ENCODE peak calls at places on chromosomes 5 and 9, in four cellular contexts. D, K, G and P are unnamed samples.

GRCh38 chr9:72322678-72323077 is 42.3 kb downstream of the ZFAND5 start:
- DNase-seq in D (no peak), K (no peak), G (no peak), P (no peak)

GRCh38 chr5:148781771-148782170 is 44.6 kb upstream of the ADRB2 start:
- DNase-seq in D (no peak), K (no peak), G (no peak), P (no peak)

GRCh38 chr9:104826109-104826775 is 62.3 kb downstream of the NIPSNAP3B start:
- DNase-seq in D (no peak), K (no peak), G (no peak), P (no peak)

GRCh38 chr9:108746864-108747263 is 108.9 kb downstream of the ACTL7B start:
- DNase-seq in D (no peak), K (no peak), G (peak), P (peak)

GRCh38 chr9:108142504-108143201 is 653.1 kb upstream of the KLF4 start:
- DNase-seq in D (peak), K (peak), G (peak), P (peak)

GRCh38 chr5:132321109-132321721 is 27.0 kb downstream of the SLC22A4 start:
- DNase-seq in D (no peak), K (no peak), G (no peak), P (no peak)

GRCh38 chr5:102959055-102959454 is 160.9 kb downstream of the GIN1 start:
- DNase-seq in D (no peak), K (no peak), G (peak), P (peak)

GRCh38 chr5:93497101-93497500 is 83.9 kb downstream of the NR2F1-AS1 start:
- DNase-seq in D (no peak), K (no peak), G (peak), P (peak)

GRCh38 chr9:128026255-128027165 is 40.6 kb downstream of the NAIF1 start:
- DNase-seq in D (no peak), K (no peak), G (no peak), P (peak)

GRCh38 chr5:30392897-30393296 is 800.6 kb upstream of the CDH6 start:
- DNase-seq in D (no peak), K (no peak), G (no peak), P (no peak)

GRCh38 chr5:125766706-125767105 is 656.5 kb upstream of the GRAMD2B start:
- DNase-seq in D (no peak), K (no peak), G (no peak), P (no peak)

GRCh38 chr5:76522103-76522942 is 100.9 kb downstream of the F2RL2 start:
- DNase-seq in D (no peak), K (no peak), G (peak), P (no peak)

GRCh38 chr9:112249277-112249676 is 74.2 kb upstream of the SUSD1 start:
- DNase-seq in D (no peak), K (no peak), G (peak), P (peak)

GRCh38 chr5:108753877-108754276 is 6.2 kb downstream of the FER start:
- DNase-seq in D (no peak), K (no peak), G (peak), P (peak)

GRCh38 chr9:125971895-125972729 is 224.9 kb downstream of the PBX3 start:
- DNase-seq in D (no peak), K (no peak), G (no peak), P (no peak)

GRCh38 chr5:160744253-160745112 is 107.5 kb downstream of the ATP10B start:
- DNase-seq in D (no peak), K (peak), G (no peak), P (no peak)

GRCh38 chr5:172437445-172438303 is 16.7 kb downstream of the SH3PXD2B start:
- DNase-seq in D (peak), K (no peak), G (peak), P (peak)

GRCh38 chr5:14503017-14503680 is 78.4 kb upstream of the OTULINL start:
- DNase-seq in D (no peak), K (no peak), G (no peak), P (no peak)

GRCh38 chr9:89116064-89116817 is 62.4 kb downstream of the SHC3 start:
- DNase-seq in D (no peak), K (no peak), G (peak), P (peak)

GRCh38 chr5:55920784-55921183 is 69.6 kb downstream of the IL31RA start:
- DNase-seq in D (no peak), K (no peak), G (peak), P (peak)
- TF ChIP-seq CTCF in D (no peak), K (no peak), G (peak), P (peak)

GRCh38 chr5:16490911-16491310 is 25.3 kb upstream of the ZNF622 start:
- DNase-seq in D (no peak), K (no peak), G (no peak), P (no peak)

GRCh38 chr5:16486679-16487078 is 21.1 kb upstream of the ZNF622 start:
- DNase-seq in D (no peak), K (no peak), G (no peak), P (no peak)

GRCh38 chr5:16487448-16487847 is 21.8 kb upstream of the ZNF622 start:
- DNase-seq in D (no peak), K (no peak), G (no peak), P (no peak)

GRCh38 chr5:16492398-16493175 is 27.0 kb upstream of the ZNF622 start:
- DNase-seq in D (no peak), K (peak), G (peak), P (peak)

GRCh38 chr5:16489322-16489791 is 23.8 kb upstream of the ZNF622 start:
- DNase-seq in D (no peak), K (peak), G (peak), P (peak)
- H3K4me3 ChIP-seq in D (no peak), K (no peak), G (no peak), P (no peak)

DNA sequence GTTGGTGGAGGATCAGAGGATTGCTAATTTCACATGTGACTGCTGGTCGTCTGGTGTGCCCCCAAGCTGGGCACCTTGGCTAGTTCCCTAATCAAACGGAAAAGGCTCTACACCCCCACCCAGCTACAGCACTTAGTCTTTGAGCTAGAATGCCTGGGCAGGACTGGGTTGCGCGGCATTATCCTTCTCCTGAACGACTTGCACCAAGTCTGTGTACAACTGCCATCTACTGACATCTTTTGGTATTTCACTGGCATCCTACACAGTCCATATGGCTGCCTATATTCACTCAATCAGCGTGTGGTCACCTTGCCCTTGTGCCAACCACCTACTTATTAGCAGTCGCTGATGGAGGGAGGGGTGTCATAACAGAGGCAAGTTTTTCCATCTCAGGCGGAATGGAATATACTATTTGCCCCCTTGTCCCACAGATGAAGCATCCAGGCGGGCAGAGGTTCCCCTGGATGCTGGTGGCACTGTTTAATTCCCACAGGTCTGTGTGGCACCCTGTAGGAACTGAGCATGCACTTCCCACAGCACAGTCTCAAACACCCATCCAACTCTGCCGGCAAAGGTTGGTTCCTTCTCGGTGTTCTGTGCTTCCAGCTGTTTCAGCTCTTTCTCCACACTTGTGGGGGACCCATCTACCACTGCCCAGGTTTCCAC is 150.1 kb downstream of the OSTF1 start:
- DNase-seq in D (peak), K (peak), G (peak), P (peak)
- TF ChIP-seq CTCF in D (peak), K (peak), G (peak), P (peak)

DNA sequence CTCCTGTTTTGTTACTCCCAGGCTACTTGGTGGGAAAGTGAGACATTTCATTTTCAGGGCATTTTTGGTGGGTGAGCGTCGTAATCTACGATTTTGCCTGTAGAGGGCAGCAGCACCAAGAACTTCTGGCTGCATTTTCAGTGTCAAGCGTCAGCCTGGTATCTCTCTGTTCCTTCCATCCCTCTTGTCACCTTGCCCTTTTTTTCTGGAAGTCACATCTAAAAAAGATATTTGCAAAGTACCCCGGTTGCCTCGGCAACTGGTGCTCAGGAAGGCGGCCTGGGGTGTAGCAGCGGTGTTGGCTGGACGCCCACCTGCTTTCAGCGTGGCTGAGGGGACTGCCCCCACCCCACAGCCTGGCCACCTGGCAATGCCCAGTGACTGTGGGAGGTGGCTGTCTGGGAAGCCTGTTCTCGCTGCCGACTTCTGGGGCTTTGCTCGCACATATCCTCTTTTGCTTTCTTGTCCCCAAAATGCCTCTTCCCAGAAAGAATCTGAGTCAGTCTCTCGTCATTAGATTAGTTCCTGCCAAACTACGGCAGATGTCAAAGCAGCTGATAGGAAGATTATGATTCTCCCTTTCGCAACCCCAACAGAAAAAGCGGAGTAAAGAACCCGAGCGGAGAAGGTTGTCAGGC is 84.5 kb downstream of the ACER2 start:
- DNase-seq in D (peak), K (peak), G (peak), P (peak)
- H3K4me3 ChIP-seq in D (peak), K (no peak), G (peak), P (peak)

GRCh38 chr5:179909224-179909623 is 1.5 kb upstream of the TBC1D9B start:
- DNase-seq in D (no peak), K (no peak), G (no peak), P (no peak)

GRCh38 chr5:179906795-179907569 is 715 bp downstream of the TBC1D9B start:
- DNase-seq in D (peak), K (peak), G (peak), P (peak)

GRCh38 chr5:179906294-179906794 is 1.4 kb downstream of the TBC1D9B start:
- DNase-seq in D (no peak), K (peak), G (peak), P (peak)

GRCh38 chr5:179908528-179908927 is 831 bp upstream of the TBC1D9B start:
- DNase-seq in D (no peak), K (peak), G (no peak), P (no peak)

DNA sequence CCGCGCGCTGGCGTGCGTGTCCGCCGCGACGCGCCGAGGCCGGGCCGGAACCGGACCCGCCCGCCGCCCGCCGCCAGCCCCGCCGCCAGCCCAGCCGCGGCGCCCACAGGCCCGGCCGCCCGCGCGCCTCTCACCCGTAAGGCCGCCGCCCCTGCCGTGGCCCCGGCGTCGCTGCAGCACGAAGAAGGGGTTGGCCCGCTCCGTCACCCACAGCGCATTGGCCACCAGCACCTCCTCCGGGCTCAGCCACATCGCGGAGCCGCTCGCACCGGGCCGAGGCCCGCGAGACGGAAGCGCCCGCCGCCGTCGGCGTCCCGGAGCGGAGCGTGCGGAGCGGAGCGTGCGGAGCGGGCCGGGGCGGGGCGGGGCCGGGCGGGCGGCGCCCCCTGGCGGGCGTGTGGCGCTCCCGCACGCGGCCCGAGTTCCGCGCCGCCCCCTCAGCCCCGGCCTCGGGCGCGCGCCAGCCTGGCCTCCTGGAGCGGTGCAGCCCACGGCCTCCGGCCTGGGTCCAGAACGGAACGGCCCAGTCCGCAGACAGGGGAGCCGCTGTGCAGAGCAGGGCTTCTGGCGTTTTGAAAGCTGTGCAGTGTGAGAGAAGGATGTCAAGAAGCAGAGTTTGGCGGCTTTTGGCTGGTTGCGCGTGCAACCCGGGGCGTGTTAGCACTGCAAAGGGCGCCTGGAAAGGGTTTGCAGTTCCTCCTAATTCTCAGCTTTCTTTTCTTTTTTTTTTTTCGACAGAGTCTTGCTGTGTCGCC is at the start of gene TBC1D9B:
- DNase-seq in D (peak), K (peak), G (peak), P (peak)
- TF ChIP-seq CTCF in D (peak), K (peak), G (peak), P (peak)

GRCh38 chr9:97753364-97753763 is 56.2 kb upstream of the XPA start:
- DNase-seq in D (no peak), K (no peak), G (no peak), P (no peak)
- H3K4me3 ChIP-seq in D (no peak), K (no peak), G (no peak), P (no peak)

GRCh38 chr9:136264803-136265405 is 19.3 kb upstream of the QSOX2 start:
- DNase-seq in D (no peak), K (no peak), G (no peak), P (no peak)

GRCh38 chr9:136262671-136263178 is 17.1 kb upstream of the QSOX2 start:
- DNase-seq in D (no peak), K (no peak), G (no peak), P (no peak)

GRCh38 chr9:136261686-136262430 is 16.2 kb upstream of the QSOX2 start:
- DNase-seq in D (no peak), K (no peak), G (no peak), P (no peak)

GRCh38 chr9:136265561-136266355 is 20.1 kb upstream of the QSOX2 start:
- DNase-seq in D (no peak), K (no peak), G (no peak), P (no peak)

DNA sequence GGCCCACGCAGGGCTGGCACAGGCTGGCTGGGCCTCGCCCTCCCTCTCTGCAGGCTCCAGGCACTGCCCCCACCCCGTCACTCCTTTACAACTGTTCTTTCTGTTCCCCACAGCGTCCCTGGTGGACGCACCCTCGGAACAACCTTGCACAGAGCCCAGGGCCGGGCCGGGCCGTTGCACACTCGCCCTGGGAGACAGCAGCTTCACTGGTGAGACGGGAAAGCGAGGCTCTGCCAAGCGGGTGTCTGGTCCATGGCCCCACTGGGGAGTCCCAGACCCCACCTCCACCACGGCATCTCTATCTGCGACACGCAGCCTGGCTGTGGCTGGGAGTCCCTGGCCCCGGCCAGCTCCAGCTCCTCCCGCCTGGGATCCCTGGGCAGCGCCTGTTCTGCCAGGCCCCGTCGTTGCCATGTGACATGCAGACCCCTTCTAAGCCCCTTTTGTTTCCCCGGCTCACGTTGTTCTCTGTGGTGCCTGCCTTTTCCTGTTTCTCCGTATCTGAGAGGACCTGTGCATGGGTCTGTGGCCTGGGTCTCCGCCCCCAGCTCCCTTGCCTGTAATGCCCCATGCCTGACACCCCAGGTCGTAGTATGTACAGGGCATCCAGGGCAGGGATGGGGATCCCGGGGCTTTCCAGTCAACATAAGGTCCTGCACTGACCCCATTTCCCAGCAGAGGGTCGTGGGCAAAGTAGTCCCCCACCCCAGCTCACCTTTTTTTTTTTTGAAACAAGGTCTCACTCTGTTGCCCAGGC is 18.6 kb upstream of the QSOX2 start:
- DNase-seq in D (no peak), K (peak), G (no peak), P (no peak)
- TF ChIP-seq CTCF in D (no peak), K (peak), G (no peak), P (no peak)

GRCh38 chr5:124263172-124263571 is 483.3 kb downstream of the ZNF608 start:
- DNase-seq in D (no peak), K (no peak), G (no peak), P (no peak)
- H3K4me3 ChIP-seq in D (no peak), K (peak), G (no peak), P (no peak)